ENCODE peak calls at places on chromosomes 2 and 18, in seven cellular contexts. One of them, this sample, is unnamed.

GRCh38 chr2:96959406-96960110 is 26.8 kb downstream of the FAM178B start:
- DNase-seq in naive thymus-derived CD4-positive, alpha-beta T cell: no peak
- DNase-seq in amniotic stem cell: no peak
- DNase-seq in GOT3: no peak
- DNase-seq in aorta: no peak
- DNase-seq in anterior cingulate cortex: no peak
- DNase-seq in CD8-positive, alpha-beta T cell: no peak
- DNase-seq in this sample: no peak

GRCh38 chr2:150212722-150213171 is 274.7 kb downstream of the RND3 start:
- DNase-seq in naive thymus-derived CD4-positive, alpha-beta T cell: no peak
- DNase-seq in amniotic stem cell: no peak
- DNase-seq in GOT3: no peak
- DNase-seq in aorta: no peak
- DNase-seq in anterior cingulate cortex: no peak
- DNase-seq in CD8-positive, alpha-beta T cell: no peak
- DNase-seq in this sample: no peak

GRCh38 chr2:45652090-45653050 is 895 bp downstream of the PRKCE start:
- DNase-seq in naive thymus-derived CD4-positive, alpha-beta T cell: peak
- DNase-seq in amniotic stem cell: peak
- DNase-seq in GOT3: no peak
- DNase-seq in aorta: peak
- DNase-seq in anterior cingulate cortex: peak
- DNase-seq in CD8-positive, alpha-beta T cell: peak
- DNase-seq in this sample: peak

GRCh38 chr2:3517948-3518495 is 1.3 kb downstream of the ADI1 start:
- DNase-seq in naive thymus-derived CD4-positive, alpha-beta T cell: no peak
- DNase-seq in amniotic stem cell: no peak
- DNase-seq in GOT3: no peak
- DNase-seq in aorta: no peak
- DNase-seq in anterior cingulate cortex: no peak
- DNase-seq in CD8-positive, alpha-beta T cell: no peak
- DNase-seq in this sample: peak

GRCh38 chr18:46502444-46502843 is 154.6 kb downstream of the LOXHD1 start:
- DNase-seq in naive thymus-derived CD4-positive, alpha-beta T cell: no peak
- DNase-seq in amniotic stem cell: no peak
- DNase-seq in GOT3: no peak
- DNase-seq in aorta: no peak
- DNase-seq in anterior cingulate cortex: no peak
- DNase-seq in CD8-positive, alpha-beta T cell: no peak
- DNase-seq in this sample: no peak

GRCh38 chr2:145563752-145564615 is 1044.1 kb upstream of the ZEB2 start:
- DNase-seq in naive thymus-derived CD4-positive, alpha-beta T cell: no peak
- DNase-seq in amniotic stem cell: no peak
- DNase-seq in GOT3: no peak
- DNase-seq in aorta: no peak
- DNase-seq in anterior cingulate cortex: no peak
- DNase-seq in CD8-positive, alpha-beta T cell: no peak
- DNase-seq in this sample: peak

GRCh38 chr2:235605999-235606715 is 112.3 kb downstream of the AGAP1 start:
- DNase-seq in naive thymus-derived CD4-positive, alpha-beta T cell: no peak
- DNase-seq in amniotic stem cell: no peak
- DNase-seq in GOT3: no peak
- DNase-seq in aorta: no peak
- DNase-seq in anterior cingulate cortex: peak
- DNase-seq in CD8-positive, alpha-beta T cell: no peak
- DNase-seq in this sample: no peak

GRCh38 chr2:150410809-150411208 is 76.7 kb downstream of the RND3 start:
- DNase-seq in naive thymus-derived CD4-positive, alpha-beta T cell: no peak
- DNase-seq in amniotic stem cell: no peak
- DNase-seq in GOT3: no peak
- DNase-seq in aorta: no peak
- DNase-seq in anterior cingulate cortex: no peak
- DNase-seq in CD8-positive, alpha-beta T cell: no peak
- DNase-seq in this sample: no peak

GRCh38 chr2:43306197-43306596 is 79.8 kb upstream of the ZFP36L2 start:
- DNase-seq in naive thymus-derived CD4-positive, alpha-beta T cell: no peak
- DNase-seq in amniotic stem cell: no peak
- DNase-seq in GOT3: no peak
- DNase-seq in aorta: no peak
- DNase-seq in anterior cingulate cortex: no peak
- DNase-seq in CD8-positive, alpha-beta T cell: no peak
- DNase-seq in this sample: no peak

GRCh38 chr2:85188852-85189251 is 55.7 kb downstream of the TCF7L1 start:
- DNase-seq in naive thymus-derived CD4-positive, alpha-beta T cell: no peak
- DNase-seq in amniotic stem cell: no peak
- DNase-seq in GOT3: no peak
- DNase-seq in aorta: no peak
- DNase-seq in anterior cingulate cortex: no peak
- DNase-seq in CD8-positive, alpha-beta T cell: no peak
- DNase-seq in this sample: no peak

GRCh38 chr2:9287400-9288059 is 80.9 kb downstream of the ASAP2 start:
- DNase-seq in naive thymus-derived CD4-positive, alpha-beta T cell: no peak
- DNase-seq in amniotic stem cell: peak
- DNase-seq in GOT3: peak
- DNase-seq in aorta: peak
- DNase-seq in anterior cingulate cortex: no peak
- DNase-seq in CD8-positive, alpha-beta T cell: no peak
- DNase-seq in this sample: no peak

GRCh38 chr2:27723372-27724144 is 48.0 kb upstream of the MRPL33 start:
- DNase-seq in naive thymus-derived CD4-positive, alpha-beta T cell: no peak
- DNase-seq in amniotic stem cell: peak
- DNase-seq in GOT3: no peak
- DNase-seq in aorta: peak
- DNase-seq in anterior cingulate cortex: peak
- DNase-seq in CD8-positive, alpha-beta T cell: no peak
- DNase-seq in this sample: peak

GRCh38 chr2:6943971-6944370 is 26.8 kb downstream of the RNF144A start:
- DNase-seq in naive thymus-derived CD4-positive, alpha-beta T cell: no peak
- DNase-seq in amniotic stem cell: no peak
- DNase-seq in GOT3: no peak
- DNase-seq in aorta: no peak
- DNase-seq in anterior cingulate cortex: no peak
- DNase-seq in CD8-positive, alpha-beta T cell: no peak
- DNase-seq in this sample: no peak

GRCh38 chr2:143209570-143210445 is 80.6 kb downstream of the ARHGAP15 start:
- DNase-seq in naive thymus-derived CD4-positive, alpha-beta T cell: no peak
- DNase-seq in amniotic stem cell: no peak
- DNase-seq in GOT3: no peak
- DNase-seq in aorta: no peak
- DNase-seq in anterior cingulate cortex: no peak
- DNase-seq in CD8-positive, alpha-beta T cell: no peak
- DNase-seq in this sample: no peak

GRCh38 chr2:866009-866680 is 84.5 kb upstream of the SNTG2 start:
- DNase-seq in naive thymus-derived CD4-positive, alpha-beta T cell: no peak
- DNase-seq in amniotic stem cell: no peak
- DNase-seq in GOT3: no peak
- DNase-seq in aorta: no peak
- DNase-seq in anterior cingulate cortex: no peak
- DNase-seq in CD8-positive, alpha-beta T cell: no peak
- DNase-seq in this sample: no peak

This sample was measured in pons.